ENCODE peak calls at places on chromosomes 4 and X, in nine cellular contexts. H, S, M, O, R, Q, J, W and I are unnamed samples.

GRCh38 chrX:108036298-108036973 is 8.4 kb upstream of the VSIG1 start:
- DNase-seq in H (peak), S (no peak), M (no peak), O (no peak), R (no peak), Q (no peak), J (peak), W (peak), I (no peak)

GRCh38 chr4:16636911-16637630 is 261.4 kb downstream of the LDB2 start:
- DNase-seq in H (no peak), S (no peak), M (no peak), O (no peak), R (no peak), Q (no peak), J (no peak), W (no peak), I (no peak)

GRCh38 chrX:133454525-133455323 is 39.4 kb upstream of the GPC4 start:
- DNase-seq in H (no peak), S (no peak), M (no peak), O (no peak), R (no peak), Q (no peak), J (no peak), W (no peak), I (no peak)

GRCh38 chr4:95051689-95052026 is 293.9 kb downstream of the BMPR1B start:
- DNase-seq in H (no peak), S (no peak), M (no peak), O (no peak), R (no peak), Q (no peak), J (no peak), W (no peak), I (no peak)

GRCh38 chr4:68250151-68250930 is 4.8 kb upstream of the TMPRSS11B start:
- DNase-seq in H (no peak), S (no peak), M (no peak), O (no peak), R (no peak), Q (no peak), J (no peak), W (no peak), I (no peak)

GRCh38 chr4:76430519-76431388 is 4.3 kb upstream of the SHROOM3 start:
- DNase-seq in H (peak), S (no peak), M (no peak), O (no peak), R (no peak), Q (no peak), J (peak), W (peak), I (peak)

GRCh38 chr4:141090473-141090872 is 42.8 kb downstream of the RNF150 start:
- DNase-seq in H (no peak), S (no peak), M (no peak), O (no peak), R (no peak), Q (no peak), J (no peak), W (no peak), I (no peak)

GRCh38 chr4:101022151-101023024 is 324.9 kb downstream of the PPP3CA start:
- DNase-seq in H (peak), S (no peak), M (no peak), O (no peak), R (no peak), Q (no peak), J (no peak), W (peak), I (no peak)

GRCh38 chr4:113004655-113005054 is 44.8 kb upstream of the ANK2 start:
- DNase-seq in H (no peak), S (no peak), M (no peak), O (no peak), R (no peak), Q (no peak), J (no peak), W (no peak), I (no peak)

GRCh38 chr4:109462297-109462696 is 28.7 kb downstream of the SEC24B start:
- DNase-seq in H (peak), S (no peak), M (no peak), O (no peak), R (no peak), Q (no peak), J (peak), W (peak), I (no peak)

GRCh38 chr4:7451800-7452199 is 17.1 kb upstream of the PSAPL1 start:
- DNase-seq in H (no peak), S (no peak), M (no peak), O (no peak), R (no peak), Q (no peak), J (no peak), W (no peak), I (no peak)

GRCh38 chr4:89298160-89298559 is 9.4 kb downstream of the GPRIN3 start:
- DNase-seq in H (no peak), S (no peak), M (no peak), O (no peak), R (peak), Q (no peak), J (no peak), W (no peak), I (no peak)

GRCh38 chr4:10083861-10084641 is 32.5 kb downstream of the WDR1 start:
- DNase-seq in H (no peak), S (peak), M (no peak), O (no peak), R (peak), Q (peak), J (no peak), W (no peak), I (no peak)

GRCh38 chr4:157184300-157184699 is 36.2 kb upstream of the GRIA2 start:
- DNase-seq in H (no peak), S (no peak), M (no peak), O (no peak), R (no peak), Q (no peak), J (no peak), W (no peak), I (no peak)

GRCh38 chrX:22053486-22053885 is 21.4 kb downstream of the PHEX start:
- DNase-seq in H (peak), S (no peak), M (no peak), O (no peak), R (no peak), Q (no peak), J (no peak), W (no peak), I (no peak)

GRCh38 chrX:128518508-128518907 is 466.3 kb upstream of the ACTRT1 start:
- DNase-seq in H (no peak), S (no peak), M (no peak), O (peak), R (no peak), Q (no peak), J (no peak), W (peak), I (no peak)

GRCh38 chr4:8192748-8193738 is 6.0 kb upstream of the SH3TC1 start:
- DNase-seq in H (peak), S (no peak), M (no peak), O (no peak), R (peak), Q (peak), J (peak), W (peak), I (peak)

GRCh38 chrX:153773741-153774575 is 6.9 kb upstream of the SRPK3 start:
- DNase-seq in H (no peak), S (peak), M (peak), O (no peak), R (no peak), Q (no peak), J (no peak), W (no peak), I (no peak)

GRCh38 chrX:136781180-136781797 is 557 bp upstream of the ARHGEF6 start:
- DNase-seq in H (peak), S (no peak), M (no peak), O (no peak), R (no peak), Q (no peak), J (peak), W (peak), I (no peak)

GRCh38 chrX:67917412-67918010 is 373.7 kb downstream of the AR start:
- DNase-seq in H (no peak), S (no peak), M (no peak), O (no peak), R (no peak), Q (no peak), J (no peak), W (no peak), I (no peak)

GRCh38 chrX:119189586-119189985 is 46.5 kb upstream of the PGRMC1 start:
- DNase-seq in H (peak), S (no peak), M (no peak), O (no peak), R (no peak), Q (no peak), J (peak), W (peak), I (no peak)

GRCh38 chr4:155025762-155026457 is 182.5 kb upstream of the NPY2R start:
- DNase-seq in H (peak), S (no peak), M (no peak), O (peak), R (peak), Q (peak), J (peak), W (peak), I (peak)

GRCh38 chrX:80817002-80817401 is 7.3 kb upstream of the BRWD3 start:
- DNase-seq in H (no peak), S (no peak), M (no peak), O (no peak), R (no peak), Q (no peak), J (peak), W (peak), I (no peak)

GRCh38 chr4:20684852-20685763 is 15.2 kb upstream of the PACRGL start:
- DNase-seq in H (peak), S (no peak), M (no peak), O (no peak), R (no peak), Q (no peak), J (peak), W (peak), I (peak)

GRCh38 chr4:7266525-7267292 is 74.4 kb downstream of the SORCS2 start:
- DNase-seq in H (peak), S (no peak), M (no peak), O (no peak), R (no peak), Q (no peak), J (peak), W (peak), I (no peak)

GRCh38 chr4:152408514-152409327 is 127.2 kb downstream of the FBXW7 start:
- DNase-seq in H (peak), S (no peak), M (no peak), O (peak), R (no peak), Q (no peak), J (peak), W (peak), I (peak)

GRCh38 chr4:156751486-156751885 is 220.1 kb downstream of the PDGFC start:
- DNase-seq in H (no peak), S (no peak), M (no peak), O (no peak), R (no peak), Q (no peak), J (peak), W (peak), I (no peak)

GRCh38 chr4:101037938-101038413 is 309.4 kb downstream of the PPP3CA start:
- DNase-seq in H (no peak), S (no peak), M (no peak), O (no peak), R (no peak), Q (no peak), J (no peak), W (no peak), I (no peak)

GRCh38 chrX:24259544-24260240 is 54.2 kb downstream of the SUPT20HL2 start:
- DNase-seq in H (peak), S (no peak), M (no peak), O (peak), R (peak), Q (no peak), J (peak), W (peak), I (peak)

GRCh38 chrX:9913041-9913440 is 54.1 kb upstream of the CLDN34 start:
- DNase-seq in H (no peak), S (no peak), M (no peak), O (no peak), R (no peak), Q (no peak), J (no peak), W (peak), I (no peak)

GRCh38 chrX:13048265-13048664 is 3.8 kb upstream of the FAM9C start:
- DNase-seq in H (peak), S (no peak), M (no peak), O (no peak), R (no peak), Q (no peak), J (no peak), W (peak), I (no peak)

DNA sequence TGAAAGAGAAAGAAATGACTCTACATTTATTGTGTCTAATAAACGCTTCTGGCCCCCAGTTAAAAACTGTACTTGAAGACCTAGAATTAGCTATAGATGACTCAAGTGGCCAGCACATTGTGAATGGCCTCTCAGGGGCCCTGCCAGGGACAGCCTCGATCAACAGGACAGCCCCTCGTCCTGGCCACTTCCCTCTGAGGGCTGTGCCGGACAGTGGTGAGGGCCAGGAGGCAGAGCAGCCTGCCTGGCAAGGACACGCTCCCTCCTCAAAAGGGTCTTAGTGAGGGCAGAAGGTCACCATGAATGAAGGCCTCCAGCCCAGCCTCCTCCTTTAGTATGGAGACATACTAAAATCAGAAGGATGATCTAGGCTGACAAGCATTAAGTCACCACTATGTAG is 16.5 kb downstream of the RNF212 start:
- DNase-seq in H (no peak), S (no peak), M (no peak), O (no peak), R (no peak), Q (no peak), J (no peak), W (no peak), I (no peak)
- TF ChIP-seq CTCF in H (no peak), S (no peak), M (no peak), O (no peak), R (no peak), Q (no peak), J (no peak), W (no peak), I (no peak)

GRCh38 chr4:1360423-1361283 is 13.6 kb downstream of the UVSSA start:
- DNase-seq in H (peak), S (no peak), M (no peak), O (no peak), R (no peak), Q (no peak), J (peak), W (peak), I (no peak)
- TF ChIP-seq CTCF in H (no peak), S (no peak), M (no peak), O (no peak), R (no peak), Q (no peak), J (no peak), W (peak), I (no peak)

DNA sequence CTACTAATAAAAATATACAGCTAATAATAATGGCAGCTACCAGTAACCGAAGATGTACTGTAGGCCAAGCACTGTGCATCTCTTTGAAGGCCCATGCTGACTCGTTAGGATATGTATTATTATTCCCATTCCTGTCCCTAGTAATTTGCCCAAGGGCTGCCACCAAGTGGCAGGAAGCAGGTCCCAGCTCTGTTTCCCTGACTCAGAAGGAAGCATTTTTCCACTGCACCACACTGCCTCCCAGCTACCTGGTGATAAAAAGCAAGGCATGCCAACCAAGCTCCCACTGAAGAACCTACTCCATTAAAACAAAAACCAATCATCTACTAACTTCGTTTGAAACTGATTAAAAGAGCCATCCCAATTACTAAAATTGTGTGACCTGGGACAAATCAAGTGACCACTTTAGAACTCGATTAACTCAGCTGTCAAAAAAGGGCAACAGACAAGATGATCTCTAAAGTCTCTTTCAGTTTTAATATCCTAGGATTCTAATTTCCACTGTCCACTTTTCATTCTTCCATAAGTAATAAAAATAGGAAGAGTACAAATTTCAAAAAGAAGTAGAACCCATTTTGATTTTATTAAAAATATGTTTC is 24.3 kb upstream of the PGM2 start:
- DNase-seq in H (peak), S (peak), M (no peak), O (peak), R (peak), Q (peak), J (peak), W (peak), I (no peak)
- TF ChIP-seq CTCF in H (peak), S (peak), M (peak), O (no peak), R (peak), Q (peak), J (peak), W (peak), I (peak)

GRCh38 chrX:129823523-129823922 is 20.2 kb downstream of the ZDHHC9 start:
- DNase-seq in H (no peak), S (no peak), M (no peak), O (no peak), R (no peak), Q (no peak), J (no peak), W (no peak), I (no peak)

GRCh38 chrX:129825746-129826505 is 17.8 kb downstream of the ZDHHC9 start:
- DNase-seq in H (no peak), S (no peak), M (no peak), O (no peak), R (peak), Q (no peak), J (no peak), W (no peak), I (no peak)

GRCh38 chrX:129824620-129825019 is 19.1 kb downstream of the ZDHHC9 start:
- DNase-seq in H (no peak), S (no peak), M (no peak), O (no peak), R (no peak), Q (no peak), J (no peak), W (no peak), I (no peak)

DNA sequence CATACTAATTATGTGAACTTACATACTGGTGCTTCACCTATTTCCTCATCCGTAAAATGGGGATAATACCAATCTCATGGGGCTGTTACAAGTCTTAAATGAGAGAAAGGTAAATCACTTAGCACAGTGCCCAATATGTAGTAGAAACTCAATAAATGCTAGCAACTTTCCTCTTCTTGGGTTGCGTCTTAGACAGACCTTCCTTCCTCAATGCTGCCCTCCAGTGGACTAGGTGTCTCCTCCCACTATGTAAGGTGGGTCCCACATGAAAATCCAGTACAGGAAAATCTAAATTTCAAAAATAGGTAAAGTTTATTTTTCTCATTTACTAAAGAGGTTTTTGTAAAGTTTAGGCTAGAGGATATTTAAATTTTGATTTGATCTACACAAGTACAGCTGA is 20.6 kb downstream of the ZDHHC9 start:
- DNase-seq in H (peak), S (no peak), M (no peak), O (peak), R (peak), Q (peak), J (peak), W (peak), I (peak)
- TF ChIP-seq CTCF in H (peak), S (peak), M (peak), O (peak), R (peak), Q (peak), J (peak), W (peak), I (peak)

GRCh38 chr4:108042927-108043326 is 53.2 kb downstream of the HADH start:
- DNase-seq in H (no peak), S (no peak), M (no peak), O (no peak), R (no peak), Q (no peak), J (no peak), W (no peak), I (no peak)
- TF ChIP-seq CTCF in H (no peak), S (no peak), M (peak), O (no peak), R (no peak), Q (no peak), J (no peak), W (no peak), I (peak)

GRCh38 chr4:80172203-80172602 is 25.1 kb upstream of the PRDM8 start:
- DNase-seq in H (no peak), S (no peak), M (no peak), O (no peak), R (no peak), Q (no peak), J (no peak), W (no peak), I (no peak)
- TF ChIP-seq CTCF in H (no peak), S (no peak), M (no peak), O (no peak), R (no peak), Q (no peak), J (no peak), W (no peak), I (no peak)